ENCODE peak calls at places on chromosome 21, in ten cellular contexts. P, W, Q, H, A, Z, V, C, K and S are unnamed samples.

GRCh38 chr21:35840197-35840799 is 220.0 kb downstream of the SETD4 start:
- DNase-seq in P (no peak), W (peak), Q (peak), H (peak), A (peak), Z (no peak), V (peak), C (peak), K (no peak), S (peak)

GRCh38 chr21:17611414-17612022 is 1.2 kb downstream of the BTG3 start:
- DNase-seq in P (peak), W (peak), Q (peak), H (peak), A (peak), Z (peak), V (peak), C (peak), K (peak), S (peak)

GRCh38 chr21:39051561-39051949 is 131.7 kb downstream of the PSMG1 start:
- DNase-seq in P (no peak), W (no peak), Q (no peak), H (no peak), A (no peak), Z (no peak), V (peak), C (peak), K (no peak), S (no peak)

GRCh38 chr21:38963006-38963405 is 157.3 kb downstream of the ETS2 start:
- DNase-seq in P (no peak), W (no peak), Q (no peak), H (no peak), A (no peak), Z (no peak), V (no peak), C (no peak), K (no peak), S (no peak)

GRCh38 chr21:35932232-35932911 is 128.0 kb downstream of the SETD4 start:
- DNase-seq in P (no peak), W (peak), Q (peak), H (no peak), A (peak), Z (peak), V (peak), C (peak), K (peak), S (no peak)

GRCh38 chr21:21688877-21689276 is 690.7 kb downstream of the NCAM2 start:
- DNase-seq in P (no peak), W (no peak), Q (no peak), H (no peak), A (no peak), Z (no peak), V (peak), C (no peak), K (no peak), S (no peak)

GRCh38 chr21:18913914-18914313 is 510.3 kb upstream of the TMPRSS15 start:
- DNase-seq in P (no peak), W (no peak), Q (no peak), H (no peak), A (no peak), Z (no peak), V (no peak), C (no peak), K (no peak), S (no peak)

GRCh38 chr21:25421327-25422028 is 185.8 kb downstream of the MRPL39 start:
- DNase-seq in P (no peak), W (no peak), Q (no peak), H (no peak), A (peak), Z (peak), V (peak), C (peak), K (no peak), S (peak)

GRCh38 chr21:35648512-35648911 is 411.8 kb downstream of the SETD4 start:
- DNase-seq in P (peak), W (no peak), Q (no peak), H (no peak), A (no peak), Z (no peak), V (no peak), C (no peak), K (no peak), S (no peak)

GRCh38 chr21:32457962-32458361 is 45.5 kb downstream of the EVA1C start:
- DNase-seq in P (no peak), W (no peak), Q (no peak), H (no peak), A (no peak), Z (no peak), V (no peak), C (no peak), K (no peak), S (no peak)
- TF ChIP-seq POLR2A in P (no peak), W (no peak), Q (no peak), H (no peak), A (no peak), Z (no peak), V (no peak), C (no peak), K (no peak), S (no peak)

DNA sequence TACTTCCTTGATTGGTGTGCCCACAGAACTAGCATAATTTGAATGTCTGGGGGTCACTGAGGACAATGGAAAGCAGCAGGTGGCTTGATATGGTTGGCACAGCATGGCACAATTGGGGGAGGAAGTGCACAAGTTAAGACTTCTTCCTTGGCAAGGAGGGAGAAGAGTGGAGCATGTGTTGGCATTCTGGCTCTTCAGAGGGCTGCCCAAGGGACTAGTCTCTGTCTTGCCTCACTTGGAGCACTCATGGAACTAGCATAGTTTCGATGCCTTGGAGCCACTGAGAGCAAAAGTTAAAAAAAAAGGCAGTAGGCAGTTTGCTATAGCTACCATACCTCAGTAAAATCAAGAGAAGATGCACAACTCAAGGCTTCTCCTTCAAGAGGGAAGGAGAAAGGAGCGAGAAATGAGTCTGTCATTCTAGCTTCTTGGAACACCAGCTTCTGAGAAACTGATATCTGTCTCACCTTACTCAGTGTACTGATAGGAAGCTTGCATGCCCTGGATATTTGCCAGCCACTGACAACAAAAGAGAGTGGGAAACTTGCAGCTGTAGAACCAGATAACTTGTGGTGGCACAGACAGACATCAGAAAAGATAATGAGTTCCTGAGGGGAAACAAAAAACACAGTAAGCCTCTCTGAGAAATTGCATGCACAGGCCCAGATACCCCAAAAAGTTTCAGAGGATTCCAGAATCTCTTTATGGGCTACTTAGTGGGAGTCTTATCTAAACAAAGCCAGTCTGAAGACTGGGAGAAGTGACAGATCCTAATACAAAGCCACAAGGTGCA is 207.5 kb upstream of the SAMSN1 start:
- DNase-seq in P (no peak), W (no peak), Q (no peak), H (no peak), A (no peak), Z (no peak), V (no peak), C (no peak), K (no peak), S (peak)
- TF ChIP-seq POLR2A in P (no peak), W (no peak), Q (no peak), H (no peak), A (no peak), Z (no peak), V (no peak), C (no peak), K (no peak), S (peak)

GRCh38 chr21:29056538-29057050 is 16.9 kb downstream of the CCT8 start:
- DNase-seq in P (no peak), W (no peak), Q (no peak), H (no peak), A (no peak), Z (no peak), V (no peak), C (no peak), K (no peak), S (no peak)
- TF ChIP-seq POLR2A in P (no peak), W (no peak), Q (no peak), H (no peak), A (no peak), Z (no peak), V (no peak), C (no peak), K (no peak), S (no peak)

GRCh38 chr21:43864806-43865470 is at the start of gene AGPAT3:
- DNase-seq in P (peak), W (no peak), Q (peak), H (no peak), A (no peak), Z (no peak), V (no peak), C (no peak), K (peak), S (peak)
- TF ChIP-seq POLR2A in P (no peak), W (no peak), Q (no peak), H (no peak), A (no peak), Z (no peak), V (no peak), C (peak), K (no peak), S (no peak)

GRCh38 chr21:42460391-42461184 is 35.4 kb downstream of the RSPH1 start:
- DNase-seq in P (peak), W (no peak), Q (no peak), H (no peak), A (no peak), Z (peak), V (no peak), C (no peak), K (no peak), S (no peak)

GRCh38 chr21:42463861-42464515 is 32.0 kb downstream of the RSPH1 start:
- DNase-seq in P (peak), W (no peak), Q (no peak), H (peak), A (no peak), Z (no peak), V (peak), C (peak), K (no peak), S (peak)

GRCh38 chr21:42459583-42460215 is 36.3 kb downstream of the RSPH1 start:
- DNase-seq in P (peak), W (no peak), Q (no peak), H (no peak), A (no peak), Z (no peak), V (no peak), C (no peak), K (no peak), S (no peak)

GRCh38 chr21:42461185-42461520 is 34.9 kb downstream of the RSPH1 start:
- DNase-seq in P (peak), W (no peak), Q (no peak), H (no peak), A (no peak), Z (no peak), V (no peak), C (no peak), K (no peak), S (no peak)

GRCh38 chr21:42461881-42462877 is 33.8 kb downstream of the RSPH1 start:
- DNase-seq in P (peak), W (no peak), Q (no peak), H (no peak), A (no peak), Z (no peak), V (no peak), C (no peak), K (no peak), S (no peak)
- TF ChIP-seq POLR2A in P (peak), W (no peak), Q (no peak), H (no peak), A (no peak), Z (no peak), V (no peak), C (no peak), K (no peak), S (no peak)

DNA sequence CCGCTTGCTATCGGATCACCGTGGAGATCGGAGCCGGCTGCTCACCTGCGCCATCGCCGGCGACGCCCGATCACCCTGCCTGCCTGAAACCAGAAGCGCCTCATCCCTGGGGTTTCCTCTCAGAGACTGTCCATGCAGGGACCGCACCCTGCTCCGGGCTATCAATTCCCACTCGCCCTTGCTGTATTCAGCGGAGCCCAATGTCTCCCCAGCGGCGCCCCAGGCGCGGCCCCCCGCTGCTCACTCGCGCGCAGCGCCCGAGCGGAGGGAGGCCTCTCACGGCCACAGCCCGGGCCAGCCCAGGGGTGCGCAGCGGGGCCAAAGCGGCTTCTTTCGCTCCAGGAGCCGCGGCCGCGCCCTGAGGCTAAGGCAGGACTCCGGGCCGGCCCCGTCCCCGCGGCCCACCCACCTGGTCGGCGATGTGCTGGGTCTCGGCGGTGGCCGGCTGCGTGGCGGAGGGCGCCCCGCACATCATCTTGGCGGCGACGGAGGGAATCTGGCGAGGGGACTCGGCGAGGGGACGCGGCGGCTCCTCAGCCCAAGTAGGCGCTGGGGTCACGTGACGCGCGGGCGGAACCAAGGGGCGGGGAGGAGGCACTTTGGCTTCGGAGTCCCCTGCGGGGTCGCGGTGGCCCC is at the start of gene CSTB:
- DNase-seq in P (peak), W (peak), Q (peak), H (peak), A (peak), Z (no peak), V (peak), C (peak), K (peak), S (peak)
- TF ChIP-seq POLR2A in P (peak), W (peak), Q (peak), H (no peak), A (peak), Z (peak), V (peak), C (peak), K (peak), S (peak)

DNA sequence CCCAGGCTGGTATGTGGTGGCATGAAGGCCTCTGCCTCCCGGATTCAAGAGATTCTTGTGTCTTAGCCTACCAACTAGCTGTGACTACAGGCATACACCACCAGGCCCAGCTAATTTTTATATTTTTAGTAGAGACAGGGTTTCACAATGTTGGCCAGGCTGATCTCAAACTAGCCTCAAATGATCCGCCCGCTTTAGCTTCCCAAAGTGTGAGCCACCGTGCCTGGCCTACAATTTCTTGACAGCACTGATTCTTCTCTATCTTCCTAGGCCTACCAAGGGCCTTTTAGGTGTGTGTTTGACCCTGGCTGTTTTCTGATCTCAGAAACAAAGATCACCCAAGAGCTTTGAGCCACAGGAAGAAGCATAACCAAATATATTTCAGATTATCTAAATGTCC is 540.8 kb upstream of the ADAMTS5 start:
- DNase-seq in P (no peak), W (no peak), Q (no peak), H (no peak), A (no peak), Z (no peak), V (no peak), C (no peak), K (no peak), S (no peak)
- TF ChIP-seq POLR2A in P (no peak), W (no peak), Q (no peak), H (no peak), A (no peak), Z (no peak), V (no peak), C (no peak), K (no peak), S (no peak)

DNA sequence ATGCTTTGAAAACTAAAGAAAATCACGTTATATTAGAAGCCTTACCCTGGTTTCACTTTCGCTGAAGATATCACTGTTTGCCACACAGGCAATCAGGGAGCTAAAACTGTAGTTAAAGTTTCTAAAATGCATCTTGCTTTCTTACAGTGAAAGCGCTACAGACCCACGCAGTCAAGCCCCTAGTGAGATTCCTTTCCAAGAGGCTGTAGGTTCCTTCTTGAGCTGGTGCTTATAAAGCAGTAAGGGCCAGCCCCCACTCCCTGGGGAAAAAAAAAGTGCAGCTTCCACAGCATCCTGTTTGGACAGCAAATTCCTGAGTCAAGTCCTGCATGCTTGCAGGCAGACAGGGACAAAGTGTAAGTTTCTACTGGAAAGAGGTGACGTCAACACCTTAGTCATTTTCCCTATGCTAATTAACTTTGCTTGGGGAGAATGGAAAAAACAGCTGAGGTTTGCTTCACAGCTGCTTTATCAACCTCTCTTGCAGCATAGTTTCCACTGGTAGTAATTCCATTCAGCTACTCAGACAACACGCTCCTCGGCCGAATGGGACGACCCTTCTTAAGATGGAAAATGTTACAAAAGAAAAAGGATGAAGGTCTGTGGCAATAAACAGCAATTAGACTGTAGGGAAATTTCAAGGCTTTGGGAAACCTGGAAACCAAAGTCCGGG is 14.7 kb upstream of the KCNE1 start:
- DNase-seq in P (peak), W (peak), Q (peak), H (peak), A (peak), Z (no peak), V (peak), C (peak), K (no peak), S (no peak)
- TF ChIP-seq POLR2A in P (peak), W (no peak), Q (peak), H (peak), A (no peak), Z (no peak), V (peak), C (no peak), K (no peak), S (peak)

GRCh38 chr21:32613436-32614043 is 1.4 kb upstream of the CFAP298 start:
- DNase-seq in P (no peak), W (no peak), Q (no peak), H (no peak), A (no peak), Z (no peak), V (no peak), C (no peak), K (no peak), S (no peak)

GRCh38 chr21:32612999-32613337 is 791 bp upstream of the CFAP298 start:
- DNase-seq in P (no peak), W (no peak), Q (no peak), H (no peak), A (peak), Z (no peak), V (no peak), C (no peak), K (no peak), S (no peak)

GRCh38 chr21:32611471-32611997 is 643 bp downstream of the CFAP298 start:
- DNase-seq in P (no peak), W (no peak), Q (no peak), H (no peak), A (no peak), Z (no peak), V (peak), C (no peak), K (peak), S (peak)

GRCh38 chr21:32612075-32612998 is at the start of gene CFAP298:
- DNase-seq in P (peak), W (peak), Q (peak), H (peak), A (peak), Z (peak), V (peak), C (peak), K (peak), S (peak)
- TF ChIP-seq POLR2A in P (no peak), W (no peak), Q (no peak), H (peak), A (no peak), Z (peak), V (peak), C (peak), K (peak), S (peak)

GRCh38 chr21:46239817-46240325 is 11.3 kb upstream of the LSS start:
- DNase-seq in P (no peak), W (no peak), Q (no peak), H (no peak), A (no peak), Z (no peak), V (no peak), C (no peak), K (no peak), S (no peak)
- TF ChIP-seq POLR2A in P (no peak), W (no peak), Q (no peak), H (no peak), A (no peak), Z (no peak), V (no peak), C (no peak), K (no peak), S (no peak)